ENCODE peak calls at places on chromosomes 5 and 9, in four cellular contexts. One of them, this sample, is unnamed.

GRCh38 chr9:110969971-110970381 is 68.3 kb downstream of the LPAR1 start:
- DNase-seq in A549: peak
- DNase-seq in GM12878: no peak
- DNase-seq in HepG2: peak
- DNase-seq in this sample: no peak

GRCh38 chr5:133932441-133933168 is 35.8 kb downstream of the C5orf15 start:
- DNase-seq in A549: no peak
- DNase-seq in GM12878: no peak
- DNase-seq in HepG2: no peak
- DNase-seq in this sample: no peak

GRCh38 chr9:3824589-3824988 is 298.8 kb upstream of the RFX3 start:
- DNase-seq in A549: no peak
- DNase-seq in GM12878: no peak
- DNase-seq in HepG2: no peak
- DNase-seq in this sample: no peak

GRCh38 chr9:131475111-131475955 is 27.4 kb upstream of the POMT1 start:
- DNase-seq in A549: no peak
- DNase-seq in GM12878: no peak
- DNase-seq in HepG2: no peak
- DNase-seq in this sample: no peak

GRCh38 chr5:5687113-5687512 is 264.6 kb downstream of the ICE1 start:
- DNase-seq in A549: no peak
- DNase-seq in GM12878: no peak
- DNase-seq in HepG2: no peak
- DNase-seq in this sample: no peak

GRCh38 chr5:67879619-67880357 is 335.8 kb upstream of the PIK3R1 start:
- DNase-seq in A549: no peak
- DNase-seq in GM12878: no peak
- DNase-seq in HepG2: peak
- DNase-seq in this sample: no peak

GRCh38 chr5:107542831-107543231 is 127.9 kb downstream of the EFNA5 start:
- DNase-seq in A549: peak
- DNase-seq in GM12878: no peak
- DNase-seq in HepG2: peak
- DNase-seq in this sample: no peak

GRCh38 chr9:136512651-136513066 is 29.8 kb upstream of the SEC16A start:
- DNase-seq in A549: no peak
- DNase-seq in GM12878: no peak
- DNase-seq in HepG2: no peak
- DNase-seq in this sample: peak

GRCh38 chr9:1910269-1910811 is 104.8 kb upstream of the SMARCA2 start:
- DNase-seq in A549: no peak
- DNase-seq in GM12878: no peak
- DNase-seq in HepG2: no peak
- DNase-seq in this sample: no peak

GRCh38 chr5:81397169-81397568 is 3.2 kb upstream of the ACOT12 start:
- DNase-seq in A549: no peak
- DNase-seq in GM12878: no peak
- DNase-seq in HepG2: no peak
- DNase-seq in this sample: peak

GRCh38 chr9:37005517-37006140 is 28.4 kb downstream of the PAX5 start:
- DNase-seq in A549: no peak
- DNase-seq in GM12878: no peak
- DNase-seq in HepG2: no peak
- DNase-seq in this sample: no peak

GRCh38 chr5:112492291-112492690 is 73.2 kb upstream of the EPB41L4A start:
- DNase-seq in A549: peak
- DNase-seq in GM12878: peak
- DNase-seq in HepG2: peak
- DNase-seq in this sample: peak
- TF ChIP-seq CHD2 in A549: no peak
- TF ChIP-seq CHD2 in GM12878: no peak
- TF ChIP-seq CHD2 in HepG2: no peak
- TF ChIP-seq CHD2 in this sample: no peak

GRCh38 chr9:133732351-133733073 is 5.6 kb downstream of the SARDH start:
- DNase-seq in A549: no peak
- DNase-seq in GM12878: no peak
- DNase-seq in HepG2: no peak
- DNase-seq in this sample: no peak
- TF ChIP-seq PBX3 in A549: no peak
- TF ChIP-seq PBX3 in GM12878: no peak
- TF ChIP-seq PBX3 in HepG2: no peak
- TF ChIP-seq PBX3 in this sample: no peak

DNA sequence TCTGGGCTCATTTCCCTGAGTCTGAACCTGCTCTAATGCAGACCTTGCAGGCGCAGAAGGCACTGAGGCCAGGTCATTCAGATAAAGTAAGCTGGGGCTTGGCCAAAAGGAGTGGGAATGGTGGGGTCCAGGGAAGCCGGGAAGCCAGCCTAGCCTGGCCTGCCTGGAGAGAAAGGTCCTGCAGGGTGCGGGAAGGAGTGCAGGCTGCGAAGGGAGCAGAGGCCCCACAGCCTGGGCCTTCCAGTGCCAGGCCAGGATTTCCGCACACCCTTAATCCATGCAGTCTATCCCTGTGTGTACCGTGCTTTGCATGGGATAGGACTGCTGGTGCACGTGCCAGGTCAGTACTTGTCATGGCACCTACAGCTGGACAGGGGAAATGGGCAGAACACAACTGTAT is 3.6 kb upstream of the STING1 start:
- DNase-seq in A549: no peak
- DNase-seq in GM12878: no peak
- DNase-seq in HepG2: no peak
- DNase-seq in this sample: no peak
- TF ChIP-seq CHD2 in A549: no peak
- TF ChIP-seq CHD2 in GM12878: no peak
- TF ChIP-seq CHD2 in HepG2: no peak
- TF ChIP-seq CHD2 in this sample: no peak

GRCh38 chr9:127457191-127457878 is 6.0 kb downstream of the LRSAM1 start:
- DNase-seq in A549: no peak
- DNase-seq in GM12878: no peak
- DNase-seq in HepG2: no peak
- DNase-seq in this sample: no peak

GRCh38 chr9:127451681-127452480 is 571 bp downstream of the LRSAM1 start:
- DNase-seq in A549: peak
- DNase-seq in GM12878: peak
- DNase-seq in HepG2: no peak
- DNase-seq in this sample: peak

GRCh38 chr9:127452481-127453092 is 1.3 kb downstream of the LRSAM1 start:
- DNase-seq in A549: no peak
- DNase-seq in GM12878: no peak
- DNase-seq in HepG2: peak
- DNase-seq in this sample: peak

GRCh38 chr9:127458921-127459320 is 7.6 kb downstream of the LRSAM1 start:
- DNase-seq in A549: no peak
- DNase-seq in GM12878: no peak
- DNase-seq in HepG2: no peak
- DNase-seq in this sample: no peak

DNA sequence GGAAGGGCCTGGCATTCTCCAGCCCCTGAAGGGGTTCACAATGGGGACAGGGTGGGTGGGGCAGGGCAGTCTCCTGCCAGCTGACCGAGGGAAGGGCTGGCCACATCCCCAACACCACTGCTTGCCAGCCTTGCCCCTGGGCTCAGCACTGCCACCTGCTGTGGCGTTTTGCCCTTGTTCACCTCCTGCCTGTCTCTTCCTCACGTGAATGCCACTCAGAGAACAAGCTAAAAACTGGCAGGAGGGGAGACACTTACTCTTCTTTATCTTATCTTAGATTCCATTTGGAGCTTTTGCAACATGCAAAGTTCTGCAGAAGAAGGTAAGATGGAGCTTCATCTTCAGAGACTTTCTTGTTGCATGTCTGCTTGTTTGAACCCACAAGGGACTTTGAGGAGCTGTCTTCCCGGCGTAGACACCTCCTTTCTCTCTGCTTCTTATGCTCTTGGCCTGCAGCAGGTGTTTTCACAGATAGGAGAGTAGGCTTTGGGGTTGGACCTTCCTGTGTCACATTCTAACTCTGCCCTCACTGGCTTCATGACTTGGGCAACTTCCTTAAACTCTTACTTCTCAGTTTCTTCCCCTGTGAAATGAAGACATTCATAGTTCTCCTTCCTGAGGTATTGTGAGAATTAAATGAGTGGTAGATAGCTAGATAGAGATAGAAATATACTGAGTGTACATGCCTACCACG is 4.1 kb downstream of the LRSAM1 start:
- DNase-seq in A549: peak
- DNase-seq in GM12878: no peak
- DNase-seq in HepG2: no peak
- DNase-seq in this sample: no peak
- TF ChIP-seq PBX3 in A549: no peak
- TF ChIP-seq PBX3 in GM12878: no peak
- TF ChIP-seq PBX3 in HepG2: no peak
- TF ChIP-seq PBX3 in this sample: no peak

DNA sequence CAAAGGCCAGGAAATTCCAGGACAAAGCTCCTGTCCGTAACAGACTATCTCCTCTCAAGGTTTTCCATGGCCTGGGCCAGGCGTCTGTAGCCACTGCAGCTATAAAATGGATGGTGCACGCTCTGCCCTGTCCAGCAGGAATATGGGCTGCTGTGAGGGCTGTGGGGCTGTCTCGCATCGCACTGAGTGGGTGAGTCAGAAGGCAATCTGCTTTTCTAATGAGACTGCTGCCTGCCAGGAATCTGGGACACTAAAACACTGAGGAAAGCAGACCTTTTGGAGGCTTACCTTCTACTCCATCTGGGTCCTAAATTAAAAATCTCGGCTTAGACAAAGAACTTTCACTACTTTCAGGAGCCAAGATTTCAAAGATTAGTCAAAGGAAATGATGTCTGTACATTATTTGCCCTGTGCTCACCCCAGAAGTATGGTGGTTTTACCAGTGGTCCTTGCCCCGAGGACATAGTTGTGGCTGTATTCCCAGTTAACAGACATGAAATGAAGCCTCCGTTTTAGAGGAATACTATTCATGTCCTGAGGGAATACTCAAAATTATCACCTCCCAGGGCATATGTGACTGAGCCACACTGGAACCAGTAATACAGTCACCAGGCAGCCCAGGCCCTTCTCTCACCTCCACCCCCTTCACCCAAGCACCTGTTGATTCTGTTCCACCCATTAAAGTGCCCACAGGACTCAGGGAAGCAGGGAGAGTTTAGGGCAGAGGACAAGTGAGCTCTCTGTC is 56.4 kb downstream of the PFDN1 start:
- DNase-seq in A549: no peak
- DNase-seq in GM12878: no peak
- DNase-seq in HepG2: no peak
- DNase-seq in this sample: peak
- TF ChIP-seq CHD2 in A549: no peak
- TF ChIP-seq CHD2 in GM12878: no peak
- TF ChIP-seq CHD2 in HepG2: no peak
- TF ChIP-seq CHD2 in this sample: no peak

DNA sequence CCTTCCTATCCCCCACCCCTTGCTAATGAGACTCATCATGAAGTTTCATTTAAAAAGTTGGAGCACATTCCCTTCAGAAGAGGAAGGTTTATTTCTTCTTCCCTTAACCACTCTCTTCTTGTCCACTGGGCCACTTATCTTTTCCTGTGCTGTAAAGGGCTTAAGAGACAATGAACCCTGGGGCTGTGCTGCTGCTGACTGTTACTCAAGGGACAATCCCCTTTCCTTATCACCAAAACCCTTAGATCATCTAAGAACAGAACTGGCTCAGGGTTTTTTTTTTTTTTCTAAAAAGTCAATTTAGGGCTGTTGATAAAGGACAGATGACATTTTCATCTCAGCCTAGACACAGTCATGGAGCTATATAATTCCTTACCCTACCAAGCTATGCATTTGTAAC is 29.6 kb downstream of the CAPSL start:
- DNase-seq in A549: no peak
- DNase-seq in GM12878: no peak
- DNase-seq in HepG2: no peak
- DNase-seq in this sample: peak
- TF ChIP-seq PBX3 in A549: no peak
- TF ChIP-seq PBX3 in GM12878: no peak
- TF ChIP-seq PBX3 in HepG2: no peak
- TF ChIP-seq PBX3 in this sample: no peak

DNA sequence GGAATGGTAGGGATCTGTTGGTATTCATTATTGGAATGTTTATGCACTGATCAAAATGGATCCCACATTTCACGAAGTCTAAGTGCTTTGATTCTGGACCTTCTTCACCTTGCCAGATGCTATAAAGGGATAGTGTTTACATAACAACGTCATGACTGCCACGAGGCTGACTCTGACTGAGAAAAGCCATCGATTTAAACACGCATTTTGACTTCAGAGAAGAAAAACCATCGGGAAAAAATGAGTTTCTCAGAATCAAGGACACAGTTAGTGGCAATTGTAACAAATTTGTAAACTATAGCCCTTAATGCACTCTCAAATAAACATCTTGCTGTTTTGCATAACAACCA is 49.7 kb downstream of the RASEF start:
- DNase-seq in A549: peak
- DNase-seq in GM12878: no peak
- DNase-seq in HepG2: no peak
- DNase-seq in this sample: no peak
- TF ChIP-seq CHD2 in A549: no peak
- TF ChIP-seq CHD2 in GM12878: no peak
- TF ChIP-seq CHD2 in HepG2: no peak
- TF ChIP-seq CHD2 in this sample: no peak

GRCh38 chr9:96255698-96256097 is 46.3 kb downstream of the HSD17B3 start:
- DNase-seq in A549: no peak
- DNase-seq in GM12878: no peak
- DNase-seq in HepG2: no peak
- DNase-seq in this sample: no peak
- TF ChIP-seq PBX3 in A549: no peak
- TF ChIP-seq PBX3 in GM12878: no peak
- TF ChIP-seq PBX3 in HepG2: no peak
- TF ChIP-seq PBX3 in this sample: no peak

GRCh38 chr5:172775326-172776234 is 4.6 kb upstream of the DUSP1 start:
- DNase-seq in A549: peak
- DNase-seq in GM12878: no peak
- DNase-seq in HepG2: peak
- DNase-seq in this sample: no peak
- TF ChIP-seq CHD2 in A549: no peak
- TF ChIP-seq CHD2 in GM12878: no peak
- TF ChIP-seq CHD2 in HepG2: no peak
- TF ChIP-seq CHD2 in this sample: no peak

GRCh38 chr9:69065660-69066059 is 30.1 kb downstream of the FXN start:
- DNase-seq in A549: no peak
- DNase-seq in GM12878: no peak
- DNase-seq in HepG2: no peak
- DNase-seq in this sample: no peak

GRCh38 chr9:69063839-69064238 is 28.3 kb downstream of the FXN start:
- DNase-seq in A549: no peak
- DNase-seq in GM12878: no peak
- DNase-seq in HepG2: no peak
- DNase-seq in this sample: no peak

GRCh38 chr9:69058101-69058500 is 22.5 kb downstream of the FXN start:
- DNase-seq in A549: no peak
- DNase-seq in GM12878: no peak
- DNase-seq in HepG2: no peak
- DNase-seq in this sample: no peak

GRCh38 chr9:69060766-69061165 is 25.2 kb downstream of the FXN start:
- DNase-seq in A549: no peak
- DNase-seq in GM12878: no peak
- DNase-seq in HepG2: no peak
- DNase-seq in this sample: no peak

GRCh38 chr9:69062195-69062594 is 26.6 kb downstream of the FXN start:
- DNase-seq in A549: no peak
- DNase-seq in GM12878: no peak
- DNase-seq in HepG2: no peak
- DNase-seq in this sample: no peak
- TF ChIP-seq PBX3 in A549: no peak
- TF ChIP-seq PBX3 in GM12878: no peak
- TF ChIP-seq PBX3 in HepG2: no peak
- TF ChIP-seq PBX3 in this sample: no peak